ENCODE peak calls at places on chromosomes 3 and 15, in nine cellular contexts. G, I, F, H, R, M, T, V and B are unnamed samples.

GRCh38 chr15:44081223-44082013 is 113.7 kb downstream of the FRMD5 start:
- DNase-seq in M (no peak), T (no peak), I (no peak), G (no peak), F (peak; percentile 34), H (no peak), R (no peak), V (no peak), B (no peak)

GRCh38 chr3:193452338-193452737 is 73.8 kb upstream of the ATP13A5 start:
- DNase-seq in M (no peak), H (peak; percentile 1), I (peak; percentile 36), F (no peak), T (no peak), V (no peak), G (no peak), R (no peak), B (no peak)

GRCh38 chr15:27448234-27448633 is 477.3 kb downstream of the GABRG3 start:
- DNase-seq in G (no peak), V (no peak), T (no peak), I (no peak), F (no peak), R (no peak), M (no peak), H (no peak), B (no peak)

GRCh38 chr15:91852741-91853500 is 587 bp upstream of the SLCO3A1 start:
- DNase-seq in M (peak; percentile 71), R (peak; percentile 91), F (peak; percentile 77), G (peak; percentile 36), H (no peak), I (peak; percentile 62), V (peak; percentile 88), T (peak; percentile 78), B (no peak)

GRCh38 chr15:85745525-85745924 is 49.2 kb downstream of the KLHL25 start:
- DNase-seq in H (no peak), F (no peak), R (no peak), V (no peak), T (no peak), G (no peak), M (no peak), I (no peak), B (no peak)

GRCh38 chr15:76756371-76756770 is 148.8 kb downstream of the SCAPER start:
- DNase-seq in H (no peak), G (no peak), F (peak; percentile 61), I (no peak), R (no peak), M (no peak), V (no peak), T (no peak), B (no peak)

GRCh38 chr3:37642959-37643598 is 218.6 kb upstream of the CTDSPL start:
- DNase-seq in H (no peak), R (no peak), V (no peak), F (no peak), T (no peak), I (no peak), G (no peak), M (no peak), B (no peak)

GRCh38 chr15:54776410-54776809 is 420.3 kb downstream of the RSL24D1 start:
- DNase-seq in F (no peak), G (no peak), H (no peak), T (no peak), I (no peak), R (no peak), V (no peak), M (no peak), B (no peak)

GRCh38 chr3:46674031-46674592 is 19.4 kb downstream of the ALS2CL start:
- DNase-seq in V (no peak), R (no peak), G (no peak), T (no peak), M (no peak), F (no peak), H (no peak), I (no peak), B (no peak)

GRCh38 chr3:138950006-138950644 is 3.1 kb downstream of the FOXL2NB start:
- DNase-seq in G (no peak), T (no peak), F (peak; percentile 36), M (no peak), V (no peak), I (no peak), H (no peak), R (no peak), B (no peak)

GRCh38 chr15:26261413-26261812 is 398.3 kb upstream of the ATP10A start:
- DNase-seq in I (no peak), V (no peak), M (no peak), H (no peak), F (no peak), G (no peak), R (no peak), T (no peak), B (no peak)

GRCh38 chr3:15284121-15284889 is 48.1 kb downstream of the SH3BP5 start:
- DNase-seq in H (peak; percentile 38), M (no peak), T (no peak), R (no peak), F (peak; percentile 61), V (no peak), I (no peak), G (no peak), B (no peak)

GRCh38 chr15:52247032-52247431 is 48.6 kb downstream of the MYO5C start:
- DNase-seq in M (no peak), I (peak; percentile 59), T (no peak), R (no peak), G (no peak), F (peak; percentile 80), V (no peak), H (peak; percentile 87), B (no peak)

GRCh38 chr15:93467327-93467726 is 378.3 kb upstream of the RGMA start:
- DNase-seq in H (peak; percentile 91), G (peak; percentile 3), T (no peak), F (no peak), I (peak; percentile 46), R (no peak), M (peak; percentile 52), V (no peak), B (no peak)

GRCh38 chr15:73273181-73274002 is 95.4 kb downstream of the HCN4 start:
- DNase-seq in T (peak; percentile 17), V (peak; percentile 60), M (peak; percentile 52), I (peak; percentile 52), H (peak; percentile 50), G (peak; percentile 53), F (peak; percentile 78), R (peak; percentile 67), B (peak; percentile 40)

GRCh38 chr3:193357291-193357690 is 21.3 kb downstream of the ATP13A5 start:
- DNase-seq in G (no peak), H (no peak), R (no peak), V (no peak), M (no peak), I (no peak), F (no peak), T (no peak), B (no peak)

GRCh38 chr3:27479816-27480543 is 4.2 kb downstream of the SLC4A7 start:
- DNase-seq in F (no peak), R (no peak), T (peak; percentile 33), G (no peak), V (no peak), M (no peak), I (no peak), H (no peak), B (no peak)

GRCh38 chr15:77295446-77295845 is 124.5 kb downstream of the PEAK1 start:
- DNase-seq in M (no peak), R (no peak), I (no peak), G (no peak), H (no peak), V (no peak), T (no peak), F (peak; percentile 65), B (no peak)

GRCh38 chr15:71629147-71629760 is 181.1 kb upstream of the NR2E3 start:
- DNase-seq in R (no peak), H (no peak), I (no peak), F (no peak), V (no peak), T (no peak), G (no peak), M (no peak), B (no peak)

GRCh38 chr15:59060348-59060747 is 44.6 kb upstream of the CCNB2 start:
- DNase-seq in T (no peak), M (peak; percentile 17), H (peak; percentile 6), R (no peak), G (no peak), I (no peak), F (no peak), V (no peak), B (no peak)

GRCh38 chr3:185950720-185951119 is 12.9 kb upstream of the TRA2B start:
- DNase-seq in T (no peak), M (no peak), H (no peak), G (no peak), I (no peak), F (no peak), V (no peak), R (no peak), B (no peak)

GRCh38 chr3:113113361-113113760 is 98.0 kb upstream of the BOC start:
- DNase-seq in R (no peak), T (no peak), I (no peak), M (no peak), G (no peak), H (no peak), F (no peak), V (no peak), B (no peak)

GRCh38 chr15:59791646-59792208 is 102.6 kb upstream of the BNIP2 start:
- DNase-seq in M (no peak), H (no peak), G (no peak), T (no peak), I (no peak), F (no peak), R (no peak), V (no peak), B (no peak)

GRCh38 chr3:42102569-42102968 is 11.4 kb downstream of the TRAK1 start:
- DNase-seq in V (no peak), T (no peak), I (no peak), R (no peak), F (no peak), M (no peak), H (no peak), G (no peak), B (no peak)

GRCh38 chr3:197880361-197881339 is 69.3 kb upstream of the RPL35A start:
- DNase-seq in R (no peak), T (no peak), M (no peak), I (no peak), H (no peak), F (no peak), V (no peak), G (no peak), B (no peak)